ENCODE peak calls at places on chromosomes 6 and 20, in six cellular contexts. I is neural progenitor cell, E is GM23248, R is GM23338, G is HCT116, M is OCI-LY7. P is an unnamed sample.

GRCh38 chr20:32914031-32914430 is 55.3 kb downstream of the EFCAB8 start:
- DNase-seq in I (no peak), E (no peak), R (no peak), G (no peak), M (no peak), P (no peak)

GRCh38 chr6:168415993-168416530 is 24.9 kb upstream of the SMOC2 start:
- DNase-seq in I (no peak), E (no peak), R (no peak), G (no peak), M (no peak), P (no peak)

GRCh38 chr6:54354608-54355007 is 46.4 kb downstream of the TINAG start:
- DNase-seq in I (no peak), E (no peak), R (no peak), G (no peak), M (no peak), P (no peak)

GRCh38 chr6:16208989-16209388 is 29.4 kb upstream of the GMPR start:
- DNase-seq in I (no peak), E (no peak), R (no peak), G (no peak), M (no peak), P (no peak)

GRCh38 chr20:59299961-59300340 is 460 bp upstream of the EDN3 start:
- DNase-seq in I (no peak), E (no peak), R (peak), G (no peak), M (no peak), P (no peak)

GRCh38 chr20:17626217-17627007 is 55.6 kb downstream of the RRBP1 start:
- DNase-seq in I (no peak), E (no peak), R (no peak), G (no peak), M (no peak), P (no peak)

GRCh38 chr20:57140416-57140965 is 126.0 kb downstream of the BMP7 start:
- DNase-seq in I (no peak), E (no peak), R (no peak), G (no peak), M (no peak), P (no peak)

GRCh38 chr6:28597217-28597835 is 71.6 kb downstream of the GPX5 start:
- DNase-seq in I (peak), E (peak), R (peak), G (peak), M (no peak), P (peak)

GRCh38 chr6:44006123-44006871 is 121.0 kb downstream of the MRPL14 start:
- DNase-seq in I (no peak), E (peak), R (no peak), G (no peak), M (no peak), P (no peak)

GRCh38 chr6:155013457-155013876 is 18.4 kb downstream of the TIAM2 start:
- DNase-seq in I (no peak), E (no peak), R (no peak), G (no peak), M (no peak), P (no peak)

GRCh38 chr20:5548112-5548511 is 202.1 kb upstream of the SHLD1 start:
- DNase-seq in I (no peak), E (no peak), R (no peak), G (no peak), M (no peak), P (no peak)

GRCh38 chr6:15058200-15059070 is 187.4 kb upstream of the JARID2 start:
- DNase-seq in I (no peak), E (no peak), R (peak), G (no peak), M (no peak), P (no peak)

GRCh38 chr6:145070791-145071190 is 664.5 kb downstream of the EPM2A start:
- DNase-seq in I (no peak), E (peak), R (no peak), G (no peak), M (no peak), P (peak)

GRCh38 chr6:89792881-89793280 is 26.7 kb downstream of the MDN1 start:
- DNase-seq in I (peak), E (peak), R (peak), G (peak), M (peak), P (peak)

GRCh38 chr20:33814238-33814712 is 3.1 kb downstream of the CHMP4B start:
- DNase-seq in I (no peak), E (peak), R (no peak), G (no peak), M (no peak), P (no peak)

GRCh38 chr6:165616116-165616515 is 46.9 kb downstream of the PDE10A start:
- DNase-seq in I (no peak), E (peak), R (no peak), G (no peak), M (no peak), P (no peak)

GRCh38 chr6:33570806-33571636 is 9.1 kb downstream of the BAK1 start:
- DNase-seq in I (peak), E (peak), R (peak), G (peak), M (peak), P (peak)

GRCh38 chr6:155185544-155185943 is 78.3 kb upstream of the CLDN20 start:
- DNase-seq in I (peak), E (peak), R (peak), G (peak), M (no peak), P (peak)

GRCh38 chr6:36853325-36853724 is 14.1 kb upstream of the CPNE5 start:
- DNase-seq in I (no peak), E (peak), R (no peak), G (no peak), M (no peak), P (peak)

GRCh38 chr6:4397307-4397706 is 261.9 kb upstream of the ECI2 start:
- DNase-seq in I (no peak), E (no peak), R (no peak), G (no peak), M (no peak), P (no peak)

GRCh38 chr6:32865724-32866443 is 11.9 kb downstream of the PSMB9 start:
- DNase-seq in I (no peak), E (no peak), R (no peak), G (no peak), M (no peak), P (no peak)

GRCh38 chr6:26172496-26172958 is 85.3 kb downstream of the HFE start:
- DNase-seq in I (peak), E (peak), R (peak), G (no peak), M (peak), P (no peak)

GRCh38 chr6:7050911-7051779 is 56.6 kb upstream of the RREB1 start:
- DNase-seq in I (peak), E (peak), R (peak), G (no peak), M (no peak), P (peak)

GRCh38 chr20:62581806-62582205 is 60.5 kb upstream of the SLCO4A1 start:
- DNase-seq in I (no peak), E (no peak), R (no peak), G (no peak), M (no peak), P (no peak)

GRCh38 chr6:10901751-10902150 is 14.9 kb downstream of the SYCP2L start:
- DNase-seq in I (no peak), E (no peak), R (no peak), G (no peak), M (peak), P (no peak)

GRCh38 chr6:33684983-33685382 is 26.5 kb downstream of the UQCC2 start:
- DNase-seq in I (no peak), E (no peak), R (no peak), G (no peak), M (no peak), P (no peak)

GRCh38 chr6:41674231-41675000 is 36.1 kb downstream of the MDFI start:
- DNase-seq in I (no peak), E (no peak), R (no peak), G (no peak), M (no peak), P (no peak)

GRCh38 chr6:163588211-163588919 is 173.8 kb downstream of the QKI start:
- DNase-seq in I (no peak), E (peak), R (no peak), G (no peak), M (no peak), P (peak)

GRCh38 chr20:21189761-21190523 is 64.1 kb downstream of the KIZ start:
- DNase-seq in I (peak), E (no peak), R (peak), G (no peak), M (no peak), P (no peak)

GRCh38 chr20:59580208-59580980 is 23.9 kb upstream of the PHACTR3 start:
- DNase-seq in I (no peak), E (peak), R (no peak), G (no peak), M (no peak), P (no peak)

GRCh38 chr6:152096863-152097496 is 289.5 kb downstream of the ESR1 start:
- DNase-seq in I (no peak), E (peak), R (no peak), G (no peak), M (no peak), P (peak)

GRCh38 chr20:43949741-43950618 is 35.3 kb downstream of the TOX2 start:
- DNase-seq in I (no peak), E (no peak), R (no peak), G (no peak), M (peak), P (no peak)

GRCh38 chr6:32799168-32799567 is 17.6 kb downstream of the HLA-DOB start:
- DNase-seq in I (no peak), E (no peak), R (no peak), G (no peak), M (peak), P (no peak)

GRCh38 chr6:116568851-116569755 is 2.2 kb upstream of the RWDD1 start:
- DNase-seq in I (no peak), E (peak), R (no peak), G (no peak), M (no peak), P (no peak)

GRCh38 chr6:27161946-27162603 is 85.4 kb upstream of the PRSS16 start:
- DNase-seq in I (peak), E (peak), R (peak), G (peak), M (peak), P (peak)

GRCh38 chr6:28785962-28786679 is 137.7 kb downstream of the TRIM27 start:
- DNase-seq in I (no peak), E (no peak), R (no peak), G (no peak), M (no peak), P (no peak)

GRCh38 chr6:22647671-22648070 is 78.3 kb downstream of the HDGFL1 start:
- DNase-seq in I (no peak), E (no peak), R (no peak), G (no peak), M (no peak), P (no peak)

GRCh38 chr6:126786262-126786661 is 332.2 kb upstream of the RSPO3 start:
- DNase-seq in I (no peak), E (peak), R (no peak), G (no peak), M (no peak), P (peak)

DNA sequence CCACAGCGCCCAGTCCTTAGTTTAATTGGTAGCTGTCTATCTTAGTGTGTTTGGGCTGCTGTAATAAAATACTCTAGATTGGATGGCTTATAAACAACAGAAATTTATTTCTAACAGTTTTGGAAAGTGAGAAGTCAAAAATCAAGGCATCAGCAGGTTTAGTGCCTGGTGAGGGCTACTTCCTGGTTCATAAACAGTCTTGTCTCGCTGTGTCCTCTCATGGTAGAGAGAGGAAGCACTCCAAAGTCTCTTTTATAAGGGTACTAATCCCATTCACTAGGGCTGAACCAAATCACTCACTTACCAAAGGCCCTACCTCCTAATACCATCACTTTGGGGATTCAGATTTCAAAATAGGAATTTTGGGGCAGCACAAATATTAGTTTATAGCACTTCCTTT is 336.9 kb upstream of the RSPO3 start:
- DNase-seq in I (peak), E (no peak), R (peak), G (no peak), M (no peak), P (no peak)
- TF ChIP-seq EZH2phosphoT487 in I (no peak), E (no peak), R (no peak), G (no peak), M (no peak), P (no peak)

GRCh38 chr6:45112711-45113110 is 215.4 kb upstream of the RUNX2 start:
- DNase-seq in I (no peak), E (no peak), R (no peak), G (no peak), M (no peak), P (no peak)

GRCh38 chr6:45115696-45116095 is 212.4 kb upstream of the RUNX2 start:
- DNase-seq in I (no peak), E (peak), R (no peak), G (no peak), M (no peak), P (peak)

GRCh38 chr6:45118684-45119230 is 209.4 kb upstream of the RUNX2 start:
- DNase-seq in I (no peak), E (no peak), R (no peak), G (no peak), M (no peak), P (no peak)

DNA sequence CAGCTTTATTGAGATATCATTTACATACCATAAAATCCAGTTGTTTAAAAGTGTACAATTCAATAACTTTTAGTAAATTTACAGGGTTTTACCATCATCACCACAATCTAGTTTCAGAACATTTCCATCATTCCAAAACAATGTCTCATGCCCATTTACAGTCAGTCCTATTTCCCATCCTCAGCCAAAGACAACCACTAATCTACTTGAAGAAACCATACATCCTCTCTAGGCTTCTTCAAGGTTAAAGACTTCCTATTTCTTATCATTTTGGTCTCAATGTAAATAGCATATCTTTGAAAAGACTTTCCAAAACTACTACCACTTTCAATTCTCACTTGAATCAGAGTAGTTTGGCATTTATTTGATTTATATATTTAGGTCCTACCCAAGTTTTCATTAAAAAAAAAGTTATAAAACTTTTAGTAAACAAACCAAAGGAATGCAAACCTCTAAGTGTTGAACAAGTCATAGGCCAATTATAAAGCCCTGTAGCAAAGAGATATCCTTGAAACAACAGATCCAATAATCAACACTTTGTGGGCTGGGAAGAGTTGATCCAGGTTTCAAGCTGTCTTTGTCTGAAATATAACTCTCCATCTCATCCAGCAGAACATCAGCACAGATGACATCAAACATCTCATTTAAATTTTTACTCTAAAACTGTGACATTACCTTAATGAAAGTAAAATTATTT is 211.3 kb upstream of the RUNX2 start:
- DNase-seq in I (no peak), E (peak), R (no peak), G (no peak), M (no peak), P (peak)
- TF ChIP-seq EZH2phosphoT487 in I (no peak), E (peak), R (no peak), G (no peak), M (no peak), P (no peak)

DNA sequence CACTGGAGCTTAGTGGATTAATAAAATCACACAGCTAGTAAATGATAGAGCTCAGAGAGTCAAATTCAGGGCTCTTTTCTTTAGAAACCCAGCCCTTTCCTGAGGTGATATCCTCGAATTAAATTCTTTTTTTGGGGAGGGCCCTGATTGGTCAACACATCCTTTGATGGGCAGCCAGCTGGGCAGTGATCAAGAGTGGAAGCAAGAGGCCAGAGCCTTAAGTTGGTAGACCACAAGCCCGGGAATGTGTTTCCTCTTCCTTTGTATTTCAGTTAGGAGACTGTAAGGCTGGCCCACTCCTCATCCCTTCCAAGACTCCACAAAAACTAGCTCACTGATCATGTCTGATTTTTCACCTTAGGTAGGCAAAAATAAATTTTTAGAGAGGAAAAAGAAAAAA is 640.5 kb downstream of the DHX35 start:
- DNase-seq in I (no peak), E (no peak), R (peak), G (no peak), M (no peak), P (no peak)
- TF ChIP-seq EZH2phosphoT487 in I (no peak), E (no peak), R (no peak), G (no peak), M (no peak), P (no peak)

DNA sequence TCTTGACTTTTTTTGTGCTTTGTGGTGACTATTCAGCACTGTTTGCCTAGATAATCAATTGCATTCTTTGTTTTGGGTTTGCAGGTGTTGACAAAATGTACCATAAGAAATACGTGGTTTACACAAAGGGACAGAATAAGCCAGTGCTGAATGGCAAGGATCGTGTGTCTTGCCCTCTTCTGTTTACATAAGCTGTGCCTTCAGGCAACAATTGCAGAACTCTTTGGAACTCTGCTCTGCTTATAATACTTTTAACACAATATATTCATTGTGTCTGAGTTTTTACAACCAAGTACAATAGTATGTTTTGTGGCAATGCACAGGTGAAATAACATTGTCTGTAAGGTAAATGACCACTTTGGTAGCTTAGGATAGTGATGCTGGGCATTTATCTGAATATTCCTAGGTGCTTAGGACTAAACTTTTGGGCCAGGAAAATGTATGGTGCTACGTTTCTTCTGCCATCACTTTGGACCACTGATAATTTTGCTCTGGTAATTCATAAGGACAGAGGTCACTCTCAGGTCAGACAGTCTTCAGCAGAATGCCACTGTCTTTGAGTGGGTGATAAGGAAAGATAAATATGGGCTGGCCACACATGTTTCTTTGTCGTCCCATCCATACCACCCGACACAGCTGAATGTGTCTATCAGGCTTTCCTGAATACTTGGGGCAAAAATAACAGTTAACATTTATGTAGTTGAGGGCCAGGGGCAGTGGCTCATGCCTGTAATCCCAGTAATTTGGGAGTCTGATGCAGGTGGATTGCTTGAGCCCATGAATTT is 344.6 kb upstream of the IMPG1 start:
- DNase-seq in I (no peak), E (no peak), R (no peak), G (no peak), M (no peak), P (peak)
- TF ChIP-seq EZH2phosphoT487 in I (no peak), E (no peak), R (no peak), G (no peak), M (no peak), P (no peak)

DNA sequence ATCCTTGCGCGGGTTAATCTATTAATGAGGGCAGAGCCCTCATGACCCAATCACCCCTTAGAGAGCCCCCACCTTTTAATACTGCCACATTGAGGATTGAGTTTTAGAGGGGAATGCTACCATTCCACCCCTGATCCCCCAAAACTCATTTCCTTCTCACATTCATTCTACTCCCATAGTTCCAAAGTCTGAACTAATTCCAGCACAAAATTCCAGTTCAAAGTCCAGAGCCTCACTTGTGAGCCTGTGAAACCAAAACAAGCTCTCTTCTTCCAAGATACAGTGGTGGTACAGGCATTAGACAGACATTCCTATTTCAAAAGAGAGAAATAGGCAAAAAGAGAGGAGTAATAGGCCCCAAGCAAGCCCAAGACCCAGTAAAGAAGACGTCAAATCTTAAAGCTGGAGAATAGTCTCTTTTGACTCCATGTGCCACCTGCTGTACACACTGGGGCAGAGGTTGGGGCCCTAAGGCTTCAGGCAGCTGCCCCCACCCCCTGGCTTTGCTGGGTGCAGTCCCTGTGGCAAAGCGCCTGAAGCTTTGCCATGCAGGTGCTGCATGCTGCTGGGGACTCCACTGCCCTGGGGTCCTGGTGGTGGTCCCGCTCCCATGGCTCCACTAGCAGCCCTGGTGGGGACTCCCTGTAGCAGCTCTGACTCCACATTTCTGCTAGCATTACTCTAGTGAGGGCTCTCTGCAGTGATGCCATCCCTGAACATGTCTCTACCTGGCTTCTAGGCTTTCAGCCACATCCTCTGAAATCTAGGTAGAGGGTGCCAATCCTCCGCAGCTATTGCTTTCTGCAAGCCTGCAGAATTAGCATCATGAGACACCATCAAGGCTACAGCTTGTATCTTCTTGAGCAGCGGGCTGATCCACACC is 41.3 kb downstream of the RSPH3 start:
- DNase-seq in I (no peak), E (no peak), R (no peak), G (no peak), M (peak), P (no peak)
- TF ChIP-seq EZH2phosphoT487 in I (no peak), E (no peak), R (no peak), G (no peak), M (no peak), P (no peak)